ENCODE peak calls at places on chromosomes 2 and 18, in eight cellular contexts. B is sigmoid colon, U is fibroblast of the aortic adventitia, E is mucosa of gallbladder, H is IMR-90, L is mammary epithelial cell, X is amniotic epithelial cell, R is HFFc6. S is an unnamed sample.

GRCh38 chr2:218368621-218369153 is 12.0 kb downstream of the CATIP start:
- DNase-seq in B (peak; percentile 88), U (no peak), E (peak; percentile 39), H (no peak), L (no peak), X (peak; percentile 43), R (peak; percentile 12), S (no peak)

GRCh38 chr2:158359846-158360245 is 96.7 kb downstream of the CCDC148 start:
- DNase-seq in B (no peak), U (no peak), E (no peak), H (peak; percentile 59), L (peak; percentile 64), X (peak; percentile 1), R (no peak), S (no peak)

GRCh38 chr2:172554352-172555271 is 1.3 kb upstream of the PDK1 start:
- DNase-seq in B (no peak), U (no peak), E (no peak), H (no peak), L (no peak), X (no peak), R (no peak), S (no peak)

GRCh38 chr2:20411361-20411894 is 35.4 kb upstream of the RHOB start:
- DNase-seq in B (peak; percentile 91), U (peak; percentile 83), E (peak; percentile 87), H (peak; percentile 77), L (peak; percentile 72), X (peak; percentile 80), R (peak; percentile 81), S (no peak)

GRCh38 chr18:54239091-54239490 is 14.6 kb upstream of the MBD2 start:
- DNase-seq in B (no peak), U (no peak), E (no peak), H (no peak), L (no peak), X (no peak), R (no peak), S (no peak)

GRCh38 chr18:49048361-49048760 is 97.6 kb upstream of the SMAD7 start:
- DNase-seq in B (no peak), U (peak; percentile 79), E (no peak), H (peak; percentile 96), L (peak; percentile 5), X (peak; percentile 59), R (peak; percentile 88), S (no peak)

GRCh38 chr2:135791418-135792190 is 45.4 kb downstream of the LCT start:
- DNase-seq in B (no peak), U (peak; percentile 40), E (no peak), H (peak; percentile 50), L (peak; percentile 22), X (peak; percentile 69), R (peak; percentile 8), S (no peak)

GRCh38 chr2:127101756-127102463 is 5.0 kb downstream of the BIN1 start:
- DNase-seq in B (peak; percentile 38), U (no peak), E (no peak), H (no peak), L (no peak), X (no peak), R (no peak), S (no peak)

GRCh38 chr2:234969329-234970157 is 17.7 kb downstream of the SH3BP4 start:
- DNase-seq in B (no peak), U (no peak), E (no peak), H (no peak), L (no peak), X (no peak), R (no peak), S (no peak)

GRCh38 chr2:185507703-185508102 is 230.9 kb upstream of the FSIP2 start:
- DNase-seq in B (no peak), U (no peak), E (no peak), H (no peak), L (peak; percentile 23), X (no peak), R (no peak), S (no peak)

GRCh38 chr2:17894551-17894950 is 16.1 kb downstream of the KCNS3 start:
- DNase-seq in B (no peak), U (no peak), E (no peak), H (no peak), L (no peak), X (no peak), R (no peak), S (no peak)

GRCh38 chr2:38187416-38188127 is 111.6 kb upstream of the CYP1B1 start:
- DNase-seq in B (peak; percentile 95), U (peak; percentile 97), E (peak; percentile 71), H (peak; percentile 94), L (peak; percentile 80), X (peak; percentile 96), R (peak; percentile 44), S (no peak)

GRCh38 chr2:45169339-45170190 is 160.3 kb upstream of the SIX2 start:
- DNase-seq in B (no peak), U (no peak), E (no peak), H (no peak), L (no peak), X (no peak), R (no peak), S (no peak)

GRCh38 chr2:46769809-46770208 is 145.8 kb downstream of the MCFD2 start:
- DNase-seq in B (no peak), U (no peak), E (no peak), H (peak; percentile 23), L (no peak), X (no peak), R (no peak), S (no peak)

GRCh38 chr2:21256006-21256405 is 132.2 kb downstream of the TDRD15 start:
- DNase-seq in B (no peak), U (no peak), E (peak; percentile 74), H (no peak), L (peak; percentile 81), X (no peak), R (no peak), S (no peak)

GRCh38 chr2:121066526-121066925 is 218.5 kb downstream of the TFCP2L1 start:
- DNase-seq in B (no peak), U (no peak), E (no peak), H (no peak), L (no peak), X (peak; percentile 47), R (no peak), S (no peak)

GRCh38 chr2:26702025-26702424 is 9.5 kb downstream of the KCNK3 start:
- DNase-seq in B (no peak), U (no peak), E (no peak), H (peak; percentile 5), L (no peak), X (no peak), R (peak; percentile 72), S (no peak)

GRCh38 chr2:120531863-120532600 is 186.1 kb downstream of the INHBB start:
- DNase-seq in B (peak; percentile 55), U (no peak), E (no peak), H (no peak), L (no peak), X (peak; percentile 84), R (no peak), S (no peak)

GRCh38 chr18:55302337-55302833 is 285.6 kb downstream of the TCF4 start:
- DNase-seq in B (no peak), U (no peak), E (no peak), H (peak; percentile 17), L (no peak), X (no peak), R (no peak), S (no peak)

GRCh38 chr2:45935791-45936622 is 284.5 kb downstream of the PRKCE start:
- DNase-seq in B (peak; percentile 98), U (peak; percentile 98), E (peak; percentile 95), H (peak; percentile 99), L (peak; percentile 97), X (peak; percentile 95), R (peak; percentile 100), S (peak; percentile 24)

GRCh38 chr18:55932675-55933074 is 344.7 kb upstream of the TCF4 start:
- DNase-seq in B (no peak), U (no peak), E (no peak), H (no peak), L (no peak), X (no peak), R (no peak), S (no peak)